ENCODE peak calls at places on chromosomes 5 and 9, in seven cellular contexts. One of them, this sample, is unnamed.
A peak's percentile ranks its signal among the peaks of the same experiment; 100 is the strongest.

GRCh38 chr9:89896806-89897340 is 292.1 kb downstream of the GADD45G start:
- DNase-seq in H1: no peak
- DNase-seq in upper lobe of left lung: no peak
- DNase-seq in stomach: no peak
- DNase-seq in K562: no peak
- DNase-seq in suprapubic skin: peak; percentile 63
- DNase-seq in esophagus muscularis mucosa: peak; percentile 91
- DNase-seq in this sample: no peak

GRCh38 chr9:87606921-87607521 is 109.4 kb downstream of the DAPK1 start:
- DNase-seq in H1: no peak
- DNase-seq in upper lobe of left lung: no peak
- DNase-seq in stomach: no peak
- DNase-seq in K562: no peak
- DNase-seq in suprapubic skin: no peak
- DNase-seq in esophagus muscularis mucosa: no peak
- DNase-seq in this sample: no peak

GRCh38 chr9:136732446-136733178 is 10.1 kb downstream of the LCN10 start:
- DNase-seq in H1: no peak
- DNase-seq in upper lobe of left lung: no peak
- DNase-seq in stomach: no peak
- DNase-seq in K562: no peak
- DNase-seq in suprapubic skin: no peak
- DNase-seq in esophagus muscularis mucosa: no peak
- DNase-seq in this sample: no peak

GRCh38 chr5:10464173-10464572 is 22.5 kb downstream of the ROPN1L start:
- DNase-seq in H1: no peak
- DNase-seq in upper lobe of left lung: no peak
- DNase-seq in stomach: no peak
- DNase-seq in K562: no peak
- DNase-seq in suprapubic skin: no peak
- DNase-seq in esophagus muscularis mucosa: no peak
- DNase-seq in this sample: no peak

GRCh38 chr5:162684145-162684544 is 616.6 kb downstream of the GABRG2 start:
- DNase-seq in H1: no peak
- DNase-seq in upper lobe of left lung: no peak
- DNase-seq in stomach: no peak
- DNase-seq in K562: no peak
- DNase-seq in suprapubic skin: no peak
- DNase-seq in esophagus muscularis mucosa: no peak
- DNase-seq in this sample: no peak

GRCh38 chr5:111227226-111227782 is 3.1 kb downstream of the CAMK4 start:
- DNase-seq in H1: no peak
- DNase-seq in upper lobe of left lung: no peak
- DNase-seq in stomach: no peak
- DNase-seq in K562: no peak
- DNase-seq in suprapubic skin: no peak
- DNase-seq in esophagus muscularis mucosa: no peak
- DNase-seq in this sample: no peak

GRCh38 chr5:122507581-122507980 is 195.5 kb downstream of the SNCAIP start:
- DNase-seq in H1: no peak
- DNase-seq in upper lobe of left lung: no peak
- DNase-seq in stomach: no peak
- DNase-seq in K562: no peak
- DNase-seq in suprapubic skin: no peak
- DNase-seq in esophagus muscularis mucosa: no peak
- DNase-seq in this sample: no peak

GRCh38 chr9:94213513-94214124 is 45.5 kb upstream of the ZNF169 start:
- DNase-seq in H1: peak; percentile 83
- DNase-seq in upper lobe of left lung: no peak
- DNase-seq in stomach: peak; percentile 77
- DNase-seq in K562: peak; percentile 84
- DNase-seq in suprapubic skin: peak; percentile 85
- DNase-seq in esophagus muscularis mucosa: peak; percentile 95
- DNase-seq in this sample: peak; percentile 86

GRCh38 chr5:178209334-178210072 is 5.2 kb downstream of the HNRNPAB start:
- DNase-seq in H1: no peak
- DNase-seq in upper lobe of left lung: no peak
- DNase-seq in stomach: no peak
- DNase-seq in K562: no peak
- DNase-seq in suprapubic skin: no peak
- DNase-seq in esophagus muscularis mucosa: no peak
- DNase-seq in this sample: peak; percentile 40

GRCh38 chr9:107710552-107710951 is 221.0 kb upstream of the KLF4 start:
- DNase-seq in H1: no peak
- DNase-seq in upper lobe of left lung: no peak
- DNase-seq in stomach: no peak
- DNase-seq in K562: no peak
- DNase-seq in suprapubic skin: no peak
- DNase-seq in esophagus muscularis mucosa: no peak
- DNase-seq in this sample: no peak

DNA sequence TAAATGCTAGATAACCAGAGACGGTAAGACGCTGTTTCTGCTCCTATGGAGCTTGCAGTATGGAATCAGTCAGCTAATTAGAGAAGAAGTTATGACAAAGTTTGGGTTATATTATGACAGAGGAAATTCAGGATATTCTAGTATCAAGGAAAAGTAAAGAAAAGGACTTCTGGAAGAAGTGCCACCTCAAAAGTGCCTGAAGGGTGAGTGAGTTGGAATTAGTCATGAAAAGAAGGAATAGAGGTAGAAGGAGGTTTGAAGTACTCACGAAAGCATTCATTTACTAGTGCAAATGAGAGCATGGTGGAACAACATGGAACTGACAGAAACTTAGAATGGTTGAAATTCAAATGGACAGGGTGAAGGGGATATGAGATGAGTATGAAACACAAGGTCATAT is 40.4 kb upstream of the MTAP start:
- DNase-seq in H1: no peak
- DNase-seq in upper lobe of left lung: no peak
- DNase-seq in stomach: no peak
- DNase-seq in K562: no peak
- DNase-seq in suprapubic skin: no peak
- DNase-seq in esophagus muscularis mucosa: no peak
- DNase-seq in this sample: no peak
- H3K4me3 ChIP-seq in H1: no peak overlapping the region
- H3K4me3 ChIP-seq in upper lobe of left lung: no peak overlapping the region
- H3K4me3 ChIP-seq in stomach: no peak overlapping the region
- H3K4me3 ChIP-seq in K562: no peak overlapping the region
- H3K4me3 ChIP-seq in suprapubic skin: no peak overlapping the region
- H3K4me3 ChIP-seq in esophagus muscularis mucosa: no peak overlapping the region
- H3K4me3 ChIP-seq in this sample: no peak overlapping the region

DNA sequence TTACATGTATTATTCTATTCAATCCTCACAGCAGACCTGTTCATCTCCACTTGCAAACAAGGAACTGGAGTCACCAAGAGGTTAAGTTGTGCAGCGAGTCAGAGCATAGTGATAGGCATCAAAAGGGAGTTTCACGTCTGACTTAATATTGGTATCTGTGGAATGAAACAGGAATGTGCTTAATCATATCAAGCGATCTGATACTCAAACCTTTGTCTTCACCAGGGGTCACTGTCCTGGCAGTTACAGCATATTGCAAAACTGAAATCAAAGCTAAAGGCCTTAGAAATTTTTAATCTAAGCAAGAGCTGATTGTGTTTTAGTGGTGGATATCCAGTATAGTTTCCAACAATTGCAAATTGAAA is 271.6 kb downstream of the PLK2 start:
- DNase-seq in H1: no peak
- DNase-seq in upper lobe of left lung: no peak
- DNase-seq in stomach: no peak
- DNase-seq in K562: no peak
- DNase-seq in suprapubic skin: no peak
- DNase-seq in esophagus muscularis mucosa: peak; percentile 62
- DNase-seq in this sample: no peak
- TF ChIP-seq EP300 in H1: no peak
- TF ChIP-seq EP300 in upper lobe of left lung: no peak
- TF ChIP-seq EP300 in stomach: no peak
- TF ChIP-seq EP300 in K562: no peak
- TF ChIP-seq EP300 in suprapubic skin: no peak
- TF ChIP-seq EP300 in esophagus muscularis mucosa: no peak
- TF ChIP-seq EP300 in this sample: no peak

GRCh38 chr9:37917801-37918664 is 14.1 kb upstream of the SLC25A51 start:
- DNase-seq in H1: no peak
- DNase-seq in upper lobe of left lung: no peak
- DNase-seq in stomach: no peak
- DNase-seq in K562: no peak
- DNase-seq in suprapubic skin: no peak
- DNase-seq in esophagus muscularis mucosa: no peak
- DNase-seq in this sample: peak; percentile 60
- TF ChIP-seq POLR2AphosphoS5 in H1: no peak
- TF ChIP-seq POLR2AphosphoS5 in upper lobe of left lung: no peak
- TF ChIP-seq POLR2AphosphoS5 in stomach: no peak
- TF ChIP-seq POLR2AphosphoS5 in K562: no peak
- TF ChIP-seq POLR2AphosphoS5 in suprapubic skin: no peak
- TF ChIP-seq POLR2AphosphoS5 in esophagus muscularis mucosa: no peak
- TF ChIP-seq POLR2AphosphoS5 in this sample: no peak

DNA sequence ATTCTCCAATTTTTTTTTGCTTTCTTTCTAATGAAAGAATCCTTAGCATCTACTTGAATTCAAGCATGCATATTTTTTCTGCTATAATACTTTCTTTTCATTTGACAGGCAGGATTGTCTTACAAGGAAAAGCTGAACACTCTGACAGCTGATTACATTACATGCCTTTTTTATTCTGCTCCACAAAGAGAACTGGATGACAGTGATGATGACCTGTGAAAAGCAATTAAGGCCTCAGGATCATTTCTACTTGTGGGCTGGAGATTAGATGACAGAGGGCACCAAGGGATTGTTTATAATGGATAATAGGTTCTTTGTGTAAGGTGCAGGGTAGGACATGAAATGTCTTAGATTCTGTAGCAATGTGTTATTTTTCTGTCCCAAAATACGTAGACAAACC is 60.0 kb downstream of the PCSK1 start:
- DNase-seq in H1: no peak
- DNase-seq in upper lobe of left lung: no peak
- DNase-seq in stomach: no peak
- DNase-seq in K562: no peak
- DNase-seq in suprapubic skin: no peak
- DNase-seq in esophagus muscularis mucosa: no peak
- DNase-seq in this sample: no peak
- H3K4me3 ChIP-seq in H1: no peak overlapping the region
- H3K4me3 ChIP-seq in upper lobe of left lung: no peak overlapping the region
- H3K4me3 ChIP-seq in stomach: no peak overlapping the region
- H3K4me3 ChIP-seq in K562: no peak overlapping the region
- H3K4me3 ChIP-seq in suprapubic skin: no peak overlapping the region
- H3K4me3 ChIP-seq in esophagus muscularis mucosa: no peak overlapping the region
- H3K4me3 ChIP-seq in this sample: no peak overlapping the region

DNA sequence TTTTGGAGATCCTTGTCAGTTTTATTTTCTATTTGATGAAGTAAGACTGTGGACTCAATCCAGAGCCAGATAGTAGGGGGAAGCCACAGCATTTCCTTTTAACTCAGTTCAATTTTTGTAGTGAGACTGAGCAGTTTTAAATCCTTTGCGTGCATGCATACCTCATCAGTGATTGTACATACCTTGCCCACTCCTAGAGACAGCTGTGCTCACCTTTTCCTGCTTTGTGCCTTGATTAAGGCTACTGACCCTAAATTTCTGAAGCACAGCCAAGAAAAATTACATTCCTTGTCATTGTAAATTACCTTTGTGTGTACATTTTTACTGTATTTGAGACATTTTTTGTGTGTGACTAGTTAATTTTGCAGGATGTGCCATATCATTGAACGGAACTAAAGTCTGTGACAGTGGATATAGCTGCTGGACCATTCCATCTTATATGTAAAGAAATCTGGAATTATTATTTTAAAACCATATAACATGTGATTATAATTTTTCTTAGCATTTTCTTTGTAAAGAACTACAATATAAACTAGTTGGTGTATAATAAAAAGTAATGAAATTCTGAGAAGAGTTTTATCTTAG is 17.8 kb downstream of the DIMT1 start:
- DNase-seq in H1: no peak
- DNase-seq in upper lobe of left lung: no peak
- DNase-seq in stomach: no peak
- DNase-seq in K562: no peak
- DNase-seq in suprapubic skin: no peak
- DNase-seq in esophagus muscularis mucosa: no peak
- DNase-seq in this sample: no peak
- TF ChIP-seq EP300 in H1: no peak
- TF ChIP-seq EP300 in upper lobe of left lung: no peak
- TF ChIP-seq EP300 in stomach: no peak
- TF ChIP-seq EP300 in K562: no peak
- TF ChIP-seq EP300 in suprapubic skin: no peak
- TF ChIP-seq EP300 in esophagus muscularis mucosa: no peak
- TF ChIP-seq EP300 in this sample: no peak